ENCODE peak calls at places on chromosome 1, in four cellular contexts. P is HepG2, V is K562, L is GM12878. N is an unnamed sample.

GRCh38 chr1:52037402-52037814 is 3.8 kb upstream of the KTI12 start:
- DNase-seq in P (peak; percentile 97), V (no peak), L (no peak), N (no peak)

GRCh38 chr1:159669338-159669737 is 45.1 kb downstream of the CRP start:
- DNase-seq in P (no peak), V (no peak), L (no peak), N (no peak)

GRCh38 chr1:180530501-180530900 is 28.1 kb upstream of the ACBD6 start:
- DNase-seq in P (peak; percentile 39), V (no peak), L (no peak), N (no peak)

GRCh38 chr1:39034114-39034654 is 8.0 kb downstream of the NDUFS5 start:
- DNase-seq in P (no peak), V (no peak), L (no peak), N (no peak)

GRCh38 chr1:107782192-107782845 is 182.7 kb downstream of the VAV3 start:
- DNase-seq in P (peak; percentile 43), V (peak; percentile 35), L (no peak), N (peak; percentile 25)

GRCh38 chr1:113981962-113982931 is 3.0 kb downstream of the OLFML3 start:
- DNase-seq in P (peak; percentile 71), V (no peak), L (no peak), N (peak; percentile 39)

GRCh38 chr1:203672354-203672753 is 45.7 kb downstream of the ATP2B4 start:
- DNase-seq in P (no peak), V (no peak), L (no peak), N (peak; percentile 78)

GRCh38 chr1:82565546-82565945 is 764.8 kb downstream of the ADGRL2 start:
- DNase-seq in P (no peak), V (no peak), L (no peak), N (no peak)

GRCh38 chr1:105386489-105386888 is 1636.8 kb downstream of the AMY1C start:
- DNase-seq in P (no peak), V (no peak), L (no peak), N (no peak)

GRCh38 chr1:178565586-178565985 is 52.7 kb downstream of the TEX35 start:
- DNase-seq in P (no peak), V (no peak), L (no peak), N (no peak)

GRCh38 chr1:155241069-155241679 is 14.1 kb downstream of the ENTREP3 start:
- DNase-seq in P (peak; percentile 80), V (peak; percentile 78), L (no peak), N (peak; percentile 82)

GRCh38 chr1:83764209-83764608 is 234.7 kb downstream of the TTLL7 start:
- DNase-seq in P (no peak), V (no peak), L (no peak), N (peak; percentile 7)

GRCh38 chr1:154546264-154547043 is 12.0 kb downstream of the UBE2Q1 start:
- DNase-seq in P (peak; percentile 72), V (peak; percentile 78), L (peak; percentile 13), N (peak; percentile 88)

GRCh38 chr1:59415286-59415850 is 118.5 kb downstream of the FGGY start:
- DNase-seq in P (no peak), V (no peak), L (no peak), N (no peak)

GRCh38 chr1:18974005-18974404 is 17.5 kb upstream of the IFFO2 start:
- DNase-seq in P (no peak), V (no peak), L (no peak), N (no peak)

GRCh38 chr1:212396638-212397037 is 18.0 kb downstream of the PACC1 start:
- DNase-seq in P (no peak), V (no peak), L (no peak), N (no peak)

GRCh38 chr1:230568676-230569075 is 73.6 kb upstream of the COG2 start:
- DNase-seq in P (no peak), V (no peak), L (no peak), N (no peak)

GRCh38 chr1:41286992-41287391 is 44.9 kb upstream of the SCMH1 start:
- DNase-seq in P (no peak), V (no peak), L (no peak), N (no peak)

GRCh38 chr1:154611150-154611865 is 3.3 kb upstream of the ADAR start:
- DNase-seq in P (no peak), V (no peak), L (no peak), N (no peak)

GRCh38 chr1:230909974-230910754 is 41.8 kb upstream of the C1orf198 start:
- DNase-seq in P (no peak), V (no peak), L (no peak), N (no peak)

GRCh38 chr1:214419650-214420049 is 131.8 kb downstream of the PTPN14 start:
- DNase-seq in P (no peak), V (peak; percentile 77), L (no peak), N (no peak)

GRCh38 chr1:38680801-38681510 is 178.6 kb downstream of the RRAGC start:
- DNase-seq in P (no peak), V (peak; percentile 62), L (no peak), N (no peak)

GRCh38 chr1:47975302-47975921 is 21.8 kb downstream of the TRABD2B start:
- DNase-seq in P (no peak), V (no peak), L (no peak), N (no peak)

GRCh38 chr1:38257374-38257773 is 210.8 kb upstream of the POU3F1 start:
- DNase-seq in P (no peak), V (no peak), L (no peak), N (no peak)

GRCh38 chr1:68675336-68675735 is 178.5 kb upstream of the DEPDC1 start:
- DNase-seq in P (no peak), V (no peak), L (no peak), N (no peak)

GRCh38 chr1:185157599-185158469 is 867 bp downstream of the SWT1 start:
- DNase-seq in P (no peak), V (no peak), L (no peak), N (no peak)

GRCh38 chr1:205936846-205937707 is 6.2 kb downstream of the SLC26A9 start:
- DNase-seq in P (peak; percentile 63), V (no peak), L (no peak), N (no peak)

GRCh38 chr1:206685749-206686485 is 1.2 kb downstream of the MAPKAPK2 start:
- DNase-seq in P (peak; percentile 54), V (peak; percentile 59), L (no peak), N (peak; percentile 78)

GRCh38 chr1:155864393-155864792 is 5.0 kb downstream of the SYT11 start:
- DNase-seq in P (no peak), V (no peak), L (no peak), N (no peak)

GRCh38 chr1:91065337-91065736 is 43.5 kb upstream of the ZNF644 start:
- DNase-seq in P (peak; percentile 7), V (no peak), L (no peak), N (no peak)

GRCh38 chr1:70331962-70332361 is 22.6 kb downstream of the ANKRD13C start:
- DNase-seq in P (no peak), V (no peak), L (no peak), N (no peak)

GRCh38 chr1:23008901-23009300 is 6.8 kb downstream of the TEX46 start:
- DNase-seq in P (no peak), V (no peak), L (no peak), N (no peak)

GRCh38 chr1:62725255-62725654 is 37.1 kb upstream of the DOCK7 start:
- DNase-seq in P (no peak), V (no peak), L (peak; percentile 19), N (no peak)

GRCh38 chr1:39925727-39926342 is 24.1 kb upstream of the MYCL start:
- DNase-seq in P (no peak), V (no peak), L (no peak), N (no peak)

GRCh38 chr1:225770586-225771248 is 6.9 kb upstream of the SRP9 start:
- DNase-seq in P (peak; percentile 48), V (no peak), L (no peak), N (no peak)

GRCh38 chr1:1185101-1185765 is 11.6 kb downstream of the TTLL10 start:
- DNase-seq in P (no peak), V (peak; percentile 88), L (no peak), N (peak; percentile 31)
- TF ChIP-seq GABPA in P (no peak), V (peak; percentile 66), L (no peak), N (no peak)

GRCh38 chr1:171868217-171868616 is 26.9 kb downstream of the DNM3 start:
- DNase-seq in P (no peak), V (no peak), L (no peak), N (no peak)
- TF ChIP-seq NFIC in P (no peak), V (no peak), L (no peak), N (no peak)

GRCh38 chr1:200891774-200892157 is 2.9 kb upstream of the INAVA start:
- DNase-seq in P (peak; percentile 83), V (no peak), L (no peak), N (no peak)

GRCh38 chr1:200889571-200889970 is 5.1 kb upstream of the INAVA start:
- DNase-seq in P (no peak), V (no peak), L (no peak), N (no peak)

GRCh38 chr1:200892546-200892945 is 2.2 kb upstream of the INAVA start:
- DNase-seq in P (no peak), V (no peak), L (no peak), N (no peak)

GRCh38 chr1:200890027-200890426 is 4.7 kb upstream of the INAVA start:
- DNase-seq in P (no peak), V (no peak), L (no peak), N (no peak)

GRCh38 chr1:200890818-200891773 is 3.6 kb upstream of the INAVA start:
- DNase-seq in P (peak; percentile 68), V (no peak), L (no peak), N (peak; percentile 88)
- TF ChIP-seq TAF1 in P (peak; percentile 61), V (no peak), L (peak; percentile 2), N (peak; percentile 10)

GRCh38 chr1:191831572-191831971 is 326.7 kb upstream of the RGS18 start:
- DNase-seq in P (no peak), V (peak; percentile 10), L (no peak), N (no peak)
- TF ChIP-seq GABPA in P (no peak), V (no peak), L (no peak), N (no peak)

GRCh38 chr1:46400398-46400797 is 6.3 kb downstream of the FAAH start:
- DNase-seq in P (no peak), V (no peak), L (no peak), N (no peak)
- TF ChIP-seq NFIC in P (no peak), V (no peak), L (no peak), N (no peak)

DNA sequence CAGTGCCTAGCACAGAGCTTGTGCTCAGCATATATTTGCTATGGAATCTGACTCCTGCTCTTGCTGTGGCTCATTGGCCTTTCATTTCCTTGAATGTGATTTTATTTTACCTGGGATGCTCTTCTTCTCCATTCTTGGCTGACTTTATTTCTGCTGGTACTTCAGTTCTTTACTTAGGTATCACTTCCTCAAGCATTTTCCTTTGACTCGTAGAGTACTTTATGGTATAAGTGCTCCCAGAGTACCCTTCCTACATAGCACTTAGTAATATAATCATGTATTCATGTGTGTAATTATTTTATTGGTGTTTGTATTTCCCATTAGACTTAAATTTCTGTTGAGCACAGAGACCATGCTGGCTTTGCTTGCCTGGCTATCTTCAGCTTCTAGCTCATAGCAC is 112.0 kb downstream of the NEK7 start:
- DNase-seq in P (no peak), V (no peak), L (no peak), N (no peak)
- TF ChIP-seq TAF1 in P (no peak), V (no peak), L (no peak), N (no peak)

GRCh38 chr1:244800821-244801220 is 34.6 kb upstream of the COX20 start:
- DNase-seq in P (no peak), V (no peak), L (no peak), N (no peak)

GRCh38 chr1:244801246-244801645 is 34.2 kb upstream of the COX20 start:
- DNase-seq in P (peak; percentile 87), V (peak; percentile 65), L (no peak), N (peak; percentile 65)

GRCh38 chr1:244804841-244805240 is 30.6 kb upstream of the COX20 start:
- DNase-seq in P (no peak), V (no peak), L (no peak), N (no peak)

GRCh38 chr1:244802556-244803239 is 32.8 kb upstream of the COX20 start:
- DNase-seq in P (no peak), V (no peak), L (no peak), N (no peak)

GRCh38 chr1:244802041-244802440 is 33.4 kb upstream of the COX20 start:
- DNase-seq in P (no peak), V (no peak), L (no peak), N (no peak)
- TF ChIP-seq GABPA in P (no peak), V (no peak), L (no peak), N (no peak)